ENCODE peak calls at places on chromosomes 4 and X, in four cellular contexts. O is left ventricle myocardium superior, S is omental fat pad, W is left lung. Z is an unnamed sample.

GRCh38 chr4:81914623-81915022 is 442.9 kb upstream of the RASGEF1B start:
- ATAC-seq in O (no peak), S (no peak), W (no peak), Z (no peak)

GRCh38 chr4:80101768-80102116 is 28.7 kb upstream of the ANTXR2 start:
- ATAC-seq in O (no peak), S (no peak), W (no peak), Z (no peak)

GRCh38 chrX:130103605-130104004 is 6.7 kb downstream of the ELF4 start:
- ATAC-seq in O (no peak), S (no peak), W (no peak), Z (no peak)

GRCh38 chr4:70715097-70715496 is 6.7 kb upstream of the RUFY3 start:
- ATAC-seq in O (no peak), S (peak), W (no peak), Z (no peak)

GRCh38 chrX:114712466-114712865 is 128.6 kb downstream of the HTR2C start:
- ATAC-seq in O (no peak), S (no peak), W (no peak), Z (no peak)

GRCh38 chrX:69136546-69137331 is 28.5 kb downstream of the PJA1 start:
- ATAC-seq in O (peak), S (peak), W (peak), Z (peak)

GRCh38 chr4:186189656-186190055 is 1.7 kb upstream of the CYP4V2 start:
- ATAC-seq in O (no peak), S (no peak), W (no peak), Z (no peak)

GRCh38 chr4:38625508-38625907 is 38.5 kb upstream of the KLF3 start:
- ATAC-seq in O (no peak), S (no peak), W (no peak), Z (no peak)

GRCh38 chr4:10584042-10584441 is 100.5 kb downstream of the CLNK start:
- ATAC-seq in O (peak), S (peak), W (peak), Z (peak)

GRCh38 chr4:15132739-15133138 is 130.5 kb downstream of the CPEB2 start:
- ATAC-seq in O (no peak), S (no peak), W (no peak), Z (no peak)

GRCh38 chr4:94551616-94552564 is 100.1 kb downstream of the PDLIM5 start:
- ATAC-seq in O (no peak), S (no peak), W (no peak), Z (no peak)

GRCh38 chrX:30620980-30621716 is 32.1 kb upstream of the GK start:
- ATAC-seq in O (peak), S (no peak), W (peak), Z (peak)

GRCh38 chr4:87057835-87058234 is 123.0 kb downstream of the AFF1 start:
- ATAC-seq in O (peak), S (no peak), W (peak), Z (no peak)

GRCh38 chr4:120105472-120105871 is 38.8 kb upstream of the MAD2L1 start:
- ATAC-seq in O (no peak), S (no peak), W (no peak), Z (no peak)

GRCh38 chr4:105921301-105921700 is 26.0 kb downstream of the NPNT start:
- ATAC-seq in O (no peak), S (no peak), W (no peak), Z (no peak)

GRCh38 chr4:150960818-150961217 is 54.3 kb downstream of the LRBA start:
- ATAC-seq in O (peak), S (no peak), W (peak), Z (no peak)

GRCh38 chrX:136849395-136849794 is 31.1 kb downstream of the RBMX start:
- ATAC-seq in O (no peak), S (no peak), W (no peak), Z (no peak)

GRCh38 chrX:50211510-50211909 is 6.9 kb downstream of the CCNB3 start:
- ATAC-seq in O (no peak), S (no peak), W (no peak), Z (no peak)

GRCh38 chr4:168028970-168029610 is 63.2 kb upstream of the ANXA10 start:
- ATAC-seq in O (no peak), S (no peak), W (no peak), Z (no peak)

GRCh38 chr4:156949373-156949814 is 22.2 kb downstream of the PDGFC start:
- ATAC-seq in O (peak), S (peak), W (peak), Z (peak)

GRCh38 chrX:56943264-56943663 is 52.1 kb downstream of the SPIN3 start:
- ATAC-seq in O (no peak), S (no peak), W (no peak), Z (no peak)

GRCh38 chr4:2516635-2517034 is 19.8 kb upstream of the FAM193A start:
- ATAC-seq in O (peak), S (no peak), W (no peak), Z (no peak)

GRCh38 chr4:26161030-26161824 is 159.6 kb upstream of the RBPJ start:
- ATAC-seq in O (no peak), S (no peak), W (peak), Z (no peak)